ENCODE peak calls at places on chromosomes 16 and 17, in four cellular contexts. L, D, M and F are unnamed samples.

GRCh38 chr16:24717411-24717810 is 12.0 kb upstream of the TNRC6A start:
- DNase-seq in M (no peak), D (peak; percentile 15), L (no peak), F (no peak)

GRCh38 chr17:34579979-34580684 is 750 bp downstream of the TMEM132E start:
- DNase-seq in M (no peak), L (peak; percentile 21), D (no peak), F (peak; percentile 15)

GRCh38 chr17:80953471-80954315 is 37.9 kb upstream of the CHMP6 start:
- DNase-seq in D (no peak), L (no peak), M (no peak), F (no peak)

GRCh38 chr17:603405-604193 is 111.0 kb downstream of the VPS53 start:
- DNase-seq in L (no peak), M (no peak), D (no peak), F (no peak)

GRCh38 chr17:29154516-29155234 is 25.5 kb downstream of the MYO18A start:
- DNase-seq in D (no peak), L (no peak), M (no peak), F (peak; percentile 44)

GRCh38 chr17:15998031-15998574 is 1.4 kb downstream of the ZSWIM7 start:
- DNase-seq in L (no peak), M (no peak), D (no peak), F (no peak)

GRCh38 chr16:78065344-78065743 is 34.1 kb upstream of the WWOX start:
- DNase-seq in M (no peak), L (no peak), D (no peak), F (no peak)

GRCh38 chr17:7857724-7858486 is at the start of gene CYB5D1:
- DNase-seq in D (peak; percentile 86), L (peak; percentile 95), M (peak; percentile 84), F (peak; percentile 94)

GRCh38 chr16:19329932-19330331 is 44.4 kb downstream of the CLEC19A start:
- DNase-seq in L (no peak), D (peak; percentile 52), M (no peak), F (no peak)